ENCODE peak calls at places on chromosome 6, in eight cellular contexts. W is A549, K is ovary, Q is body of pancreas, D is esophagus squamous epithelium, F is stomach, A is HCT116, R is upper lobe of left lung. O is an unnamed sample. For H3K4me1, the result is how much of the 10 kb centered on the place peaks cover.

GRCh38 chr6:63022631-63023030 is 188.6 kb upstream of the FKBP1C start:
- DNase-seq in W (no peak), K (no peak), Q (no peak), D (no peak), F (no peak), A (no peak), R (no peak), O (no peak)

GRCh38 chr6:113416166-113416565 is 441.0 kb upstream of the MARCKS start:
- DNase-seq in W (no peak), K (no peak), Q (no peak), D (no peak), F (no peak), A (no peak), R (no peak), O (no peak)

GRCh38 chr6:140445474-140446004 is 1071.1 kb upstream of the CITED2 start:
- DNase-seq in W (no peak), K (no peak), Q (no peak), D (no peak), F (no peak), A (no peak), R (no peak), O (no peak)

GRCh38 chr6:156791261-156791850 is 14.2 kb downstream of the ARID1B start:
- DNase-seq in W (no peak), K (no peak), Q (peak), D (no peak), F (no peak), A (no peak), R (no peak), O (no peak)

GRCh38 chr6:45543298-45544235 is 165.8 kb upstream of the SUPT3H start:
- DNase-seq in W (no peak), K (no peak), Q (no peak), D (no peak), F (no peak), A (no peak), R (no peak), O (no peak)

GRCh38 chr6:143337201-143337949 is 113.1 kb downstream of the ADAT2 start:
- DNase-seq in W (no peak), K (peak), Q (peak), D (no peak), F (peak), A (peak), R (no peak), O (no peak)

GRCh38 chr6:144413418-144413817 is 128.3 kb downstream of the UTRN start:
- DNase-seq in W (no peak), K (no peak), Q (no peak), D (no peak), F (peak), A (no peak), R (no peak), O (no peak)

GRCh38 chr6:69957990-69958559 is 91.7 kb downstream of the COL19A1 start:
- DNase-seq in W (no peak), K (no peak), Q (no peak), D (no peak), F (no peak), A (no peak), R (no peak), O (no peak)

GRCh38 chr6:35120746-35121145 is 20.4 kb downstream of the TCP11 start:
- DNase-seq in W (no peak), K (no peak), Q (no peak), D (no peak), F (no peak), A (no peak), R (no peak), O (no peak)

GRCh38 chr6:37985355-37985754 is 165.8 kb downstream of the ZFAND3 start:
- DNase-seq in W (no peak), K (no peak), Q (no peak), D (no peak), F (no peak), A (no peak), R (no peak), O (no peak)

GRCh38 chr6:11804135-11804534 is 25.5 kb upstream of the ADTRP start:
- DNase-seq in W (no peak), K (no peak), Q (no peak), D (no peak), F (no peak), A (no peak), R (peak), O (no peak)

GRCh38 chr6:42514746-42515145 is 49.1 kb upstream of the UBR2 start:
- DNase-seq in W (no peak), K (no peak), Q (no peak), D (no peak), F (no peak), A (no peak), R (no peak), O (no peak)

GRCh38 chr6:134878136-134878535 is 71.8 kb downstream of the ALDH8A1 start:
- DNase-seq in W (no peak), K (no peak), Q (no peak), D (no peak), F (no peak), A (no peak), R (no peak), O (no peak)

GRCh38 chr6:45742591-45742990 is 273.1 kb downstream of the CLIC5 start:
- DNase-seq in W (no peak), K (no peak), Q (no peak), D (no peak), F (no peak), A (no peak), R (no peak), O (no peak)

GRCh38 chr6:26017567-26017966 is 55.0 kb downstream of the TRIM38 start:
- DNase-seq in W (no peak), K (peak), Q (peak), D (no peak), F (peak), A (no peak), R (peak), O (peak)

GRCh38 chr6:14316911-14317535 is 199.5 kb downstream of the CD83 start:
- DNase-seq in W (peak), K (no peak), Q (no peak), D (no peak), F (peak), A (no peak), R (peak), O (peak)

GRCh38 chr6:44867561-44868334 is 460.4 kb upstream of the RUNX2 start:
- DNase-seq in W (no peak), K (no peak), Q (no peak), D (no peak), F (no peak), A (no peak), R (no peak), O (no peak)

GRCh38 chr6:151288711-151289398 is 49.1 kb downstream of the AKAP12 start:
- DNase-seq in W (no peak), K (no peak), Q (no peak), D (no peak), F (no peak), A (no peak), R (no peak), O (no peak)

GRCh38 chr6:170229851-170230519 is 60.9 kb downstream of the DLL1 start:
- DNase-seq in W (no peak), K (no peak), Q (no peak), D (no peak), F (no peak), A (no peak), R (peak), O (no peak)

GRCh38 chr6:129096651-129097290 is 213.8 kb downstream of the LAMA2 start:
- DNase-seq in W (no peak), K (no peak), Q (no peak), D (no peak), F (no peak), A (no peak), R (no peak), O (no peak)

GRCh38 chr6:13461805-13462204 is 25.6 kb downstream of the GFOD1 start:
- DNase-seq in W (no peak), K (no peak), Q (peak), D (no peak), F (no peak), A (no peak), R (peak), O (peak)

GRCh38 chr6:20932284-20932683 is 398.0 kb downstream of the CDKAL1 start:
- DNase-seq in W (no peak), K (no peak), Q (no peak), D (no peak), F (no peak), A (peak), R (no peak), O (no peak)

GRCh38 chr6:122491915-122492537 is 20.4 kb upstream of the SERINC1 start:
- DNase-seq in W (peak), K (peak), Q (peak), D (no peak), F (peak), A (peak), R (peak), O (peak)

GRCh38 chr6:101705866-101706265 is 312.4 kb downstream of the GRIK2 start:
- DNase-seq in W (no peak), K (no peak), Q (no peak), D (no peak), F (no peak), A (no peak), R (no peak), O (no peak)

GRCh38 chr6:35503534-35503933 is 6.7 kb upstream of the TEAD3 start:
- DNase-seq in W (no peak), K (no peak), Q (no peak), D (no peak), F (no peak), A (no peak), R (no peak), O (no peak)

GRCh38 chr6:83042671-83043070 is 23.0 kb downstream of the UBE3D start:
- DNase-seq in W (no peak), K (no peak), Q (no peak), D (no peak), F (no peak), A (no peak), R (no peak), O (no peak)

DNA sequence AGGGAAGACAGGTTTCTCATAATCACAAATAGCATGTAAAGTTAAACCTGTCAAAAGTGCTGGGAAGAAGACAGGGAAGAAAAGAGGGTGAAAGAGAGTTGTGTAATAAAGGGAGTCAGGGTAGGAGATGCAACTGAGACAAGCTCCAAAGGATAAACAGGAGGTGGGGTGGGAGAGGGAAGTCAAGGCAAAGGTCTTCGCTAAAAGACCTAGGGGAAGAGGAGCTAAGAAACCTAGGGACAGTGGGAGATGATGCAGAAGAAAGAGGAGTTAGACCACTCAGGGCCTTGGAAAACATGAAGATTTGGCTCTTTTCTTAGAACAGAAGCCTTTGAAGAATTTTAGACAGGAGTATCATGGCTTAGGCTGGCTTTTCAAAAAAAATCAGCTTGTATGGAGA is 7.0 kb downstream of the PRR3 start:
- DNase-seq in W (no peak), K (no peak), Q (no peak), D (no peak), F (no peak), A (no peak), R (no peak), O (no peak)
- TF ChIP-seq POLR2A in W (no peak), K (no peak), Q (no peak), D (no peak), F (no peak), A (no peak), R (no peak), O (no peak)

DNA sequence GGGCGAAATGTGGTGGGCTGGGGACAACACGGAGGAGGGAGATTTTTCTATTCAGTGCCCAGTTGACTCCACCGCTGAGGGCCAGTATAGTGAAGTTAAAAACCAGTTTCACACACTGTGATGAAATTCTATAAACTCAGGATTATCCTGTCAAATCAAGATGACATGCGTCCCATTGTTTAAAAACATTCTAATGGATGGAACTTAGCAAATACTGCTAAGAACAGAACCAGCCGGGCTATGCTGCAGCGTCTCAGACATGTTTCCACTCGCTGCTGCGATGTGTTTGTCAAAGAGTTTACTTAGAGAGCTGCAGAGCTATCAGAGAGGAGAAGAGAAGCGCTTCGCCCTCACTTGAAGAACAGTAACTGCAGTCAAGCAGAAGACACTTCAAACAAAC is 212.6 kb upstream of the FOXQ1 start:
- DNase-seq in W (no peak), K (no peak), Q (no peak), D (no peak), F (no peak), A (no peak), R (no peak), O (no peak)
- TF ChIP-seq CTCF in W (no peak), K (no peak), Q (no peak), D (no peak), F (no peak), A (no peak), R (no peak), O (no peak)

GRCh38 chr6:108635505-108636226 is 74.9 kb downstream of the FOXO3 start:
- DNase-seq in W (no peak), K (no peak), Q (no peak), D (no peak), F (peak), A (no peak), R (peak), O (no peak)
- H3K4me1 ChIP-seq in W (under half), K (under half), Q (half or more), D (under half), F (half or more), A (under half), R (half or more), O (under half)

DNA sequence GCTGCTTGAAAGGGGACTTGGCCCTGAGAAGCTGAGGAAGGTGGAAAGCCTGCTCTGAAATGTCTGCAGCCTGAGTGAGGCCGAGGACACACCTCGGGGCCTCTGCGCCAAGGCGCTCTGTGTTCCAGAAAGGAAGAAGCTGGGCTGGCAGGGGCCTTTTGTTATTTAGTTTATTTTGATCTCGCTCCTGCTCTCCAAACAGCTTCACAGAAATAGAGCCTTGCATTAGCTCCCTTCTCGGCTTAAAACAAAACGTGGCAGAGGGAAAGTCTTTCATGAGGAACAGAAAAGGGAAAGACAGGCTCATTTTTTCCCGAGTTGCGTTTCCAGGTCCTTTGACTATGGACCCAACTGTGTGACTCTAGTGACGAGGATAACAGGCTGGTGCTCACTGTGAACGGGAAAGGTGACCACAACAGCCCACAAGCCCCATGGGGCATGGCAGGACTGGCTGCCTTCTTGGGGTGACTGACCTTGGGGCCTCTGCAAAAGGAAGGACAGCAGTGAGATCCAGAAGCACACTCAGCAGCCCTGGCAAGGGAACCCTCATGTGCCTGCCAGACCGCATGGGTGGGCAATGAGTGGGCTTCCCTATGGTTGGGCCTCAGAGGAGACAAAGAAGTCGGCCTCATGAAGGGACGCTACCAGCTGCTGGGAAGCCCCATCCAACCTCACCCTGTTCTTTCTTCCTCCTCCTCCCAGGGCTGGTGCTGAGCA is 18.7 kb downstream of the LEMD2 start:
- DNase-seq in W (no peak), K (peak), Q (no peak), D (no peak), F (no peak), A (no peak), R (no peak), O (no peak)
- TF ChIP-seq POLR2A in W (no peak), K (no peak), Q (no peak), D (no peak), F (no peak), A (no peak), R (no peak), O (no peak)

DNA sequence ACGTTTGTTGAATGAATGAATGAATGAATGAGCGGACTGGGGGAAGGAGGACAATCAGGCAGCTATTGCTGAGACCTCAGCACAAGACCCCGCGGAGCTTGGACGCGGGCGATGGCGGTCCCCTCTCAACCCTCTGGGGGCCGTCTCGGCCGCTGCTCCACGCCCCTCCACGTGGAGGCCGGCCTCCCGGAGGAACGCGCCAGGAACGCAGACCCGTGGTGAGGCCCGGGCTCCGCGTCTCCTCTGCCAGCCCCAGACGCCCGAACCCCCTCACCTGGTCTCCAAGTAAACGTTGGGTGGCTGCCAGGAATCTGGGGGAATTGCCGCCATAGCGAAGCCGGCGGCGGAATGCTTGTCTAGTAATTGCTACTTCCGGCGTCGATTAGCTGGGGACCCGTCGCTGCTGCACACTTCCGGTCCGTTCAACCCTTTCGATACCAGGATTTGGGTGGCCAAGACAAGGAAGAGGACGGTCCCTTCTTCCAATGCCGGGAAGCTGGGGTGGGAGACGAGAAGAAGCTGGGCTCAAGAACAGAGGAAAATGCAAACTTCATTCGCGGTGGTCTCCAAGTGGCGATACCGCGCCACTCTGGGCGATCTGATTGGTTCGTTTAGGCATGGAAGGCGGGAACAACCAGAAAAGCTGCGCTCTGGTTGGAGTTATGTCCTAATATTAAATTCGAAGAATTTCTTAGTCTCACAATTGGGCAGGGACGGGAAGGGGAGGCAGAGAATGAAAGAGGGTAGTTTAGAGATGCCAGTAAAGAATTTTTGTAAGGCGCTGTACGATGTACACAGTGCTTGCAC is at the start of gene PPIL1:
- DNase-seq in W (peak), K (peak), Q (peak), D (peak), F (peak), A (peak), R (peak), O (peak)
- TF ChIP-seq CTCF in W (no peak), K (no peak), Q (no peak), D (no peak), F (no peak), A (no peak), R (peak), O (no peak)

GRCh38 chr6:133779916-133780315 is 109.0 kb upstream of the TCF21 start:
- DNase-seq in W (no peak), K (no peak), Q (no peak), D (no peak), F (no peak), A (no peak), R (no peak), O (no peak)
- H3K4me1 ChIP-seq in W (under half), K (under half), Q (under half), D (under half), F (under half), A (under half), R (under half), O (under half)

DNA sequence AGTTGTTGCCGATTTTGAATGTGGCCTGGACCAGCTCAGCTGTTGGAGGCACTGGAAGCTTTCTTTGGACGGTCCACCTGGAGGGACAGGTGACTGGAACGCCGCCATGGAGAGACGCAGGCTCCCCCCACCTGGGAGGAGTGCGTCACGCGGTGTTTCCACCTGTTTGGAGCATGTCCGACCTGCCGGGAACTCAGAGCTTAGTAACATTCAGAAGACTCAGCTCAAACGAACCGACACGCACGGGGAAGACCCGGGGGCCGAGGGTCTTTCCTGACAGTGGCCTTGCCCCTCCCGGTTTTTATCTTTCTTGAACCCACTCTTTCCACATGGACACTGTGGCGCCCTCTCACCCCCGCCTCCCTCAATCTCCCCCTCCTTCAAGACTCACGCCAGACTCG is 141.6 kb downstream of the SMOC2 start:
- DNase-seq in W (no peak), K (no peak), Q (no peak), D (no peak), F (no peak), A (no peak), R (no peak), O (no peak)
- TF ChIP-seq POLR2A in W (no peak), K (no peak), Q (no peak), D (no peak), F (no peak), A (no peak), R (no peak), O (no peak)

GRCh38 chr6:28607990-28608389 is 82.3 kb downstream of the GPX5 start:
- DNase-seq in W (no peak), K (no peak), Q (no peak), D (no peak), F (no peak), A (no peak), R (no peak), O (no peak)

GRCh38 chr6:28603920-28604319 is 78.2 kb downstream of the GPX5 start:
- DNase-seq in W (no peak), K (no peak), Q (no peak), D (no peak), F (no peak), A (no peak), R (no peak), O (no peak)

GRCh38 chr6:28609672-28610071 is 84.0 kb downstream of the GPX5 start:
- DNase-seq in W (no peak), K (no peak), Q (no peak), D (no peak), F (no peak), A (no peak), R (no peak), O (no peak)

GRCh38 chr6:28606424-28607391 is 81.0 kb downstream of the GPX5 start:
- DNase-seq in W (peak), K (peak), Q (peak), D (no peak), F (no peak), A (peak), R (no peak), O (no peak)
- TF ChIP-seq CTCF in W (peak), K (no peak), Q (peak), D (no peak), F (no peak), A (peak), R (no peak), O (no peak)

GRCh38 chr6:10599046-10599445 is 77.9 kb downstream of the GCNT2 start:
- DNase-seq in W (no peak), K (no peak), Q (peak), D (no peak), F (no peak), A (no peak), R (no peak), O (no peak)
- H3K4me1 ChIP-seq in W (under half), K (under half), Q (under half), D (under half), F (under half), A (under half), R (under half), O (under half)